ENCODE peak calls at places on chromosomes 2 and 18, in ten cellular contexts. One of them, this sample, is unnamed. For H3K27me3, the result is how much of the 10 kb centered on the place peaks cover.

GRCh38 chr2:158024288-158024898 is 77.3 kb upstream of the UPP2 start:
- DNase-seq in CD8-positive, alpha-beta memory T cell: peak
- DNase-seq in PC-9: peak
- DNase-seq in WERI-Rb-1: peak
- DNase-seq in AG04450: no peak
- DNase-seq in iPS DF 6.9: peak
- DNase-seq in breast epithelium: no peak
- DNase-seq in small intestine: peak
- DNase-seq in endodermal cell: peak
- DNase-seq in SK-N-SH: peak
- DNase-seq in this sample: peak

GRCh38 chr18:75070235-75070624 is 138.7 kb downstream of the PTGR3 start:
- DNase-seq in WERI-Rb-1: peak
- DNase-seq in breast epithelium: no peak
- DNase-seq in CD8-positive, alpha-beta memory T cell: no peak
- DNase-seq in small intestine: no peak
- DNase-seq in iPS DF 6.9: no peak
- DNase-seq in PC-9: no peak
- DNase-seq in AG04450: no peak
- DNase-seq in SK-N-SH: no peak
- DNase-seq in endodermal cell: peak
- DNase-seq in this sample: no peak

GRCh38 chr2:178476477-178476876 is 1.9 kb downstream of the FKBP7 start:
- DNase-seq in WERI-Rb-1: no peak
- DNase-seq in iPS DF 6.9: no peak
- DNase-seq in AG04450: no peak
- DNase-seq in breast epithelium: no peak
- DNase-seq in PC-9: no peak
- DNase-seq in endodermal cell: no peak
- DNase-seq in SK-N-SH: no peak
- DNase-seq in CD8-positive, alpha-beta memory T cell: no peak
- DNase-seq in small intestine: no peak
- DNase-seq in this sample: no peak

GRCh38 chr2:11784747-11785610 is 38.5 kb downstream of the LPIN1 start:
- DNase-seq in AG04450: no peak
- DNase-seq in endodermal cell: peak
- DNase-seq in CD8-positive, alpha-beta memory T cell: peak
- DNase-seq in WERI-Rb-1: peak
- DNase-seq in breast epithelium: no peak
- DNase-seq in small intestine: no peak
- DNase-seq in PC-9: no peak
- DNase-seq in SK-N-SH: peak
- DNase-seq in iPS DF 6.9: peak
- DNase-seq in this sample: peak

GRCh38 chr2:11533278-11534077 is at the start of gene GREB1:
- DNase-seq in endodermal cell: peak
- DNase-seq in small intestine: no peak
- DNase-seq in AG04450: no peak
- DNase-seq in iPS DF 6.9: no peak
- DNase-seq in WERI-Rb-1: no peak
- DNase-seq in SK-N-SH: no peak
- DNase-seq in breast epithelium: no peak
- DNase-seq in PC-9: no peak
- DNase-seq in CD8-positive, alpha-beta memory T cell: no peak
- DNase-seq in this sample: no peak

GRCh38 chr2:188412190-188412589 is 120.5 kb downstream of the GULP1 start:
- DNase-seq in breast epithelium: no peak
- DNase-seq in WERI-Rb-1: no peak
- DNase-seq in SK-N-SH: no peak
- DNase-seq in AG04450: no peak
- DNase-seq in iPS DF 6.9: no peak
- DNase-seq in PC-9: no peak
- DNase-seq in CD8-positive, alpha-beta memory T cell: no peak
- DNase-seq in endodermal cell: no peak
- DNase-seq in small intestine: no peak
- DNase-seq in this sample: no peak

GRCh38 chr2:208595386-208596275 is 189.0 kb downstream of the PTH2R start:
- DNase-seq in SK-N-SH: no peak
- DNase-seq in PC-9: peak
- DNase-seq in small intestine: peak
- DNase-seq in CD8-positive, alpha-beta memory T cell: no peak
- DNase-seq in endodermal cell: no peak
- DNase-seq in iPS DF 6.9: no peak
- DNase-seq in breast epithelium: no peak
- DNase-seq in AG04450: no peak
- DNase-seq in WERI-Rb-1: no peak
- DNase-seq in this sample: no peak

GRCh38 chr18:72119082-72119481 is 425.1 kb downstream of the CBLN2 start:
- DNase-seq in breast epithelium: no peak
- DNase-seq in small intestine: no peak
- DNase-seq in WERI-Rb-1: no peak
- DNase-seq in CD8-positive, alpha-beta memory T cell: no peak
- DNase-seq in endodermal cell: no peak
- DNase-seq in AG04450: no peak
- DNase-seq in PC-9: no peak
- DNase-seq in iPS DF 6.9: no peak
- DNase-seq in SK-N-SH: no peak
- DNase-seq in this sample: no peak

GRCh38 chr2:78780321-78780720 is 245.2 kb upstream of the REG3G start:
- DNase-seq in AG04450: no peak
- DNase-seq in PC-9: no peak
- DNase-seq in iPS DF 6.9: no peak
- DNase-seq in endodermal cell: no peak
- DNase-seq in small intestine: no peak
- DNase-seq in SK-N-SH: peak
- DNase-seq in WERI-Rb-1: no peak
- DNase-seq in breast epithelium: no peak
- DNase-seq in CD8-positive, alpha-beta memory T cell: no peak
- DNase-seq in this sample: no peak

GRCh38 chr2:235827585-235827992 is 333.7 kb downstream of the AGAP1 start:
- DNase-seq in CD8-positive, alpha-beta memory T cell: no peak
- DNase-seq in iPS DF 6.9: no peak
- DNase-seq in SK-N-SH: no peak
- DNase-seq in breast epithelium: no peak
- DNase-seq in endodermal cell: no peak
- DNase-seq in AG04450: peak
- DNase-seq in small intestine: peak
- DNase-seq in WERI-Rb-1: no peak
- DNase-seq in PC-9: peak
- DNase-seq in this sample: no peak

GRCh38 chr2:179059026-179059680 is 9.2 kb upstream of the CCDC141 start:
- DNase-seq in small intestine: no peak
- DNase-seq in iPS DF 6.9: no peak
- DNase-seq in endodermal cell: no peak
- DNase-seq in SK-N-SH: no peak
- DNase-seq in WERI-Rb-1: no peak
- DNase-seq in PC-9: no peak
- DNase-seq in AG04450: no peak
- DNase-seq in breast epithelium: no peak
- DNase-seq in CD8-positive, alpha-beta memory T cell: no peak
- DNase-seq in this sample: no peak

GRCh38 chr2:112674229-112674628 is 28.5 kb downstream of the SLC20A1 start:
- DNase-seq in iPS DF 6.9: no peak
- DNase-seq in SK-N-SH: no peak
- DNase-seq in CD8-positive, alpha-beta memory T cell: no peak
- DNase-seq in PC-9: no peak
- DNase-seq in breast epithelium: no peak
- DNase-seq in WERI-Rb-1: no peak
- DNase-seq in endodermal cell: no peak
- DNase-seq in small intestine: no peak
- DNase-seq in AG04450: no peak
- DNase-seq in this sample: no peak

GRCh38 chr2:11681722-11682589 is 12.0 kb upstream of the NTSR2 start:
- DNase-seq in WERI-Rb-1: peak
- DNase-seq in small intestine: peak
- DNase-seq in endodermal cell: peak
- DNase-seq in AG04450: no peak
- DNase-seq in iPS DF 6.9: no peak
- DNase-seq in PC-9: peak
- DNase-seq in CD8-positive, alpha-beta memory T cell: peak
- DNase-seq in breast epithelium: no peak
- DNase-seq in SK-N-SH: peak
- DNase-seq in this sample: peak

GRCh38 chr2:6369266-6369665 is 496.4 kb downstream of the CMPK2 start:
- DNase-seq in small intestine: peak
- DNase-seq in SK-N-SH: no peak
- DNase-seq in PC-9: no peak
- DNase-seq in AG04450: no peak
- DNase-seq in endodermal cell: no peak
- DNase-seq in WERI-Rb-1: no peak
- DNase-seq in CD8-positive, alpha-beta memory T cell: no peak
- DNase-seq in breast epithelium: no peak
- DNase-seq in iPS DF 6.9: no peak
- DNase-seq in this sample: no peak

GRCh38 chr2:220090050-220090449 is 462.6 kb downstream of the SLC4A3 start:
- DNase-seq in breast epithelium: no peak
- DNase-seq in endodermal cell: no peak
- DNase-seq in CD8-positive, alpha-beta memory T cell: no peak
- DNase-seq in small intestine: no peak
- DNase-seq in PC-9: no peak
- DNase-seq in iPS DF 6.9: no peak
- DNase-seq in SK-N-SH: no peak
- DNase-seq in AG04450: no peak
- DNase-seq in WERI-Rb-1: no peak
- DNase-seq in this sample: no peak

GRCh38 chr2:120474486-120474885 is 128.6 kb downstream of the INHBB start:
- DNase-seq in iPS DF 6.9: no peak
- DNase-seq in AG04450: no peak
- DNase-seq in breast epithelium: no peak
- DNase-seq in CD8-positive, alpha-beta memory T cell: no peak
- DNase-seq in endodermal cell: peak
- DNase-seq in small intestine: no peak
- DNase-seq in SK-N-SH: no peak
- DNase-seq in PC-9: no peak
- DNase-seq in WERI-Rb-1: no peak
- DNase-seq in this sample: peak
- H3K4me3 ChIP-seq in iPS DF 6.9: no peak
- H3K4me3 ChIP-seq in AG04450: no peak
- H3K4me3 ChIP-seq in breast epithelium: no peak
- H3K4me3 ChIP-seq in CD8-positive, alpha-beta memory T cell: no peak
- H3K4me3 ChIP-seq in endodermal cell: no peak
- H3K4me3 ChIP-seq in small intestine: no peak
- H3K4me3 ChIP-seq in SK-N-SH: no peak
- H3K4me3 ChIP-seq in PC-9: no peak
- H3K4me3 ChIP-seq in WERI-Rb-1: no peak
- H3K4me3 ChIP-seq in this sample: no peak

GRCh38 chr2:10385933-10386773 is 62.0 kb downstream of the ODC1 start:
- DNase-seq in breast epithelium: no peak
- DNase-seq in CD8-positive, alpha-beta memory T cell: no peak
- DNase-seq in small intestine: peak
- DNase-seq in SK-N-SH: no peak
- DNase-seq in endodermal cell: no peak
- DNase-seq in WERI-Rb-1: no peak
- DNase-seq in PC-9: peak
- DNase-seq in iPS DF 6.9: no peak
- DNase-seq in AG04450: peak
- DNase-seq in this sample: no peak
- H3K27ac ChIP-seq in breast epithelium: no peak
- H3K27ac ChIP-seq in CD8-positive, alpha-beta memory T cell: no peak
- H3K27ac ChIP-seq in small intestine: peak
- H3K27ac ChIP-seq in SK-N-SH: peak
- H3K27ac ChIP-seq in endodermal cell: peak
- H3K27ac ChIP-seq in WERI-Rb-1: no peak
- H3K27ac ChIP-seq in PC-9: peak
- H3K27ac ChIP-seq in iPS DF 6.9: no peak
- H3K27ac ChIP-seq in AG04450: peak
- H3K27ac ChIP-seq in this sample: no peak

DNA sequence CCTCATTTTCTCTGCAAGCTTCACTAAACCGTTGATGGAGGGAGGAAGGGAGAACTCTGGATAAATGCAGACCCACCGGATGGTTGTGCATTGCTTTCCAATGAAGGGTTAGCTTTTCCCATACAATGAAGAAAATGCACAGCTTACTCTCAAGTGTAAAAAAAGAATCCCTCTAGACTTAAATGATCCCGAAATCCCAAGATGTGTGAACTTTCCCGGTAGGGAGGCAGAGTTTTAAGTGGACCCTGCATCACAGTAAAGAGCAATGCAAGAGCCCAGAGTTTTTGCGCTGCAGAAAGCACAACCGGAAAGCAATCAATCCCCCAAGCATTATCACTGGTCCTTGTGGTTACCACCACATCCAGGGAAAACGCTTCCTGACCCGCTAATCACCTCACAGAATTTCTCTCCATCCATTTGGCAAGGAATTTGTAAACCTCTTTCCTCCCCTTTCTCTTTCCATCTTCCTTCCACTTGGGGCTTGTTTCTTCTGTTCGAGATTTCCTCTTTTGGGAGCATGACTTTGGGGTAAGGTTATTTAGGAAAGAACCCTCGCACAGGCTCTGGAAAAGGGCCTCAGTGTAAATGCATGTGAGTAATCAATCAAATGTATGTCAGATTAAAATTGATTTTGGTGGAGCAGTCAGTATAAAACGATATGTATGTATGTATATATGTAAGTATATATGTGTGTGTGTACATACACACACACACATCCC is 1.4 kb downstream of the PLCL1 start:
- DNase-seq in WERI-Rb-1: no peak
- DNase-seq in PC-9: no peak
- DNase-seq in SK-N-SH: no peak
- DNase-seq in iPS DF 6.9: no peak
- DNase-seq in AG04450: no peak
- DNase-seq in small intestine: no peak
- DNase-seq in endodermal cell: no peak
- DNase-seq in breast epithelium: no peak
- DNase-seq in CD8-positive, alpha-beta memory T cell: no peak
- DNase-seq in this sample: no peak
- H3K27me3 ChIP-seq in WERI-Rb-1: under half
- H3K27me3 ChIP-seq in PC-9: under half
- H3K27me3 ChIP-seq in SK-N-SH: under half
- H3K27me3 ChIP-seq in iPS DF 6.9: under half
- H3K27me3 ChIP-seq in AG04450: under half
- H3K27me3 ChIP-seq in small intestine: under half
- H3K27me3 ChIP-seq in endodermal cell: half or more
- H3K27me3 ChIP-seq in breast epithelium: under half
- H3K27me3 ChIP-seq in CD8-positive, alpha-beta memory T cell: under half
- H3K27me3 ChIP-seq in this sample: under half

DNA sequence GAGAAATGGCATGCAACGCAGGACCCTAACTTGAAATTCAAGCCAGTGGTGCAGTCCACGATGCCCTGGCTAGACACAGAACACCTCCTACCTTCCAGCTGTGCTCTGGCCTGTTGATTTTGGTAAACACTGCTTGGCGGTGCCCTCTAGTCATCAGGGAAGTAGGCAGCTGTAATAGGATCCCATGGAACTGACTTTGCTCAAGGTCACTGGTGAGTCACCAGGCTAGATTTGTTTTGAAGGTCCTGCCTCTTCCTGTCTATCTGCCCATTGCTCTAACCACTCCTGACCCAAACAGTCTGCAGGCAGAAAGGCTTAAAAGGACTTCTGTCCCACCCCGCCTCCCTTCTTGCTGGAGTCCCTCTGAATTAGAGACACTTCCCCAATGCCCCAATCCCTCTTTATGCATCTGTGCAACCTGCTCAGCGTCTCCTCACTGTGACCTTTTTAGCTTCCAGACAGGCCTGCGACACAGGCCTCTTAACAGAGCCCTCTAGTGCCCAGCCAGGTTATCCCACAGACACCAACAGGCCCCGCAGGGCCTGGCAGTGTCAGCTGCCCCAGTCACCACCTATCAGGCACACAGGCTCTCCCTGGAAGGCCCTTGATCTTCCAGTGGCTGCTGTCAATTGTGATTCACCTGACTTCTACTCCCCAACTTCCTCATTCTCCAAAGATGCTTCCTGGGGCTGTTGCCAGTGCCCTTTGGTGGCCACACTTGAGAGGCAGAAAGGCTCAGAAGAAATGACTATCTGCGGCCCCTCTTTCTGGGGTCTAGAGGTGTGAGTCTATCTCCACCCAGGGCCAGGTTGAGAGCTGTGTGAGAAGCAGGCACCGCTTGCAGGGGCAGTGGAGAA is 5.2 kb downstream of the TMEM127 start:
- DNase-seq in SK-N-SH: peak
- DNase-seq in CD8-positive, alpha-beta memory T cell: no peak
- DNase-seq in endodermal cell: peak
- DNase-seq in iPS DF 6.9: no peak
- DNase-seq in breast epithelium: peak
- DNase-seq in AG04450: peak
- DNase-seq in PC-9: peak
- DNase-seq in small intestine: peak
- DNase-seq in WERI-Rb-1: peak
- DNase-seq in this sample: peak
- H3K4me3 ChIP-seq in SK-N-SH: no peak
- H3K4me3 ChIP-seq in CD8-positive, alpha-beta memory T cell: no peak
- H3K4me3 ChIP-seq in endodermal cell: no peak
- H3K4me3 ChIP-seq in iPS DF 6.9: no peak
- H3K4me3 ChIP-seq in breast epithelium: peak
- H3K4me3 ChIP-seq in AG04450: no peak
- H3K4me3 ChIP-seq in PC-9: peak
- H3K4me3 ChIP-seq in small intestine: no peak
- H3K4me3 ChIP-seq in WERI-Rb-1: no peak
- H3K4me3 ChIP-seq in this sample: no peak

This sample was measured in dorsolateral prefrontal cortex.